ENCODE peak calls at places on chromosomes 2 and 18, in six cellular contexts. C is mammary epithelial cell, Z is foreskin fibroblast, F is lower lobe of right lung, O is HL-60, X is kidney epithelial cell. I is an unnamed sample.

GRCh38 chr2:56248965-56249742 is 65.4 kb downstream of the CCDC85A start:
- DNase-seq in Z (no peak), C (no peak), O (no peak), X (no peak), F (no peak), I (no peak)

GRCh38 chr2:15159751-15160177 is 401.4 kb downstream of the NBAS start:
- DNase-seq in O (peak; percentile 45), F (no peak), X (no peak), C (peak; percentile 47), Z (peak; percentile 48), I (peak; percentile 23)

GRCh38 chr18:10571537-10571936 is 45.7 kb downstream of the NAPG start:
- DNase-seq in O (no peak), Z (no peak), C (no peak), F (no peak), X (no peak), I (no peak)

GRCh38 chr18:44107187-44107586 is 573.5 kb upstream of the SETBP1 start:
- DNase-seq in O (no peak), F (no peak), X (peak; percentile 9), Z (peak; percentile 24), C (peak; percentile 48), I (no peak)

GRCh38 chr2:55604027-55604565 is 13.3 kb downstream of the PPP4R3B start:
- DNase-seq in O (no peak), F (no peak), C (no peak), Z (no peak), X (no peak), I (no peak)

GRCh38 chr2:30694286-30695055 is 112.8 kb downstream of the CAPN13 start:
- DNase-seq in Z (no peak), X (no peak), C (no peak), F (no peak), O (no peak), I (no peak)

GRCh38 chr2:172215936-172216335 is 113.2 kb upstream of the DLX2 start:
- DNase-seq in C (no peak), X (no peak), F (no peak), O (peak; percentile 15), Z (no peak), I (no peak)

GRCh38 chr2:70420005-70420580 is 118.2 kb upstream of the FAM136A start:
- DNase-seq in O (no peak), C (no peak), X (no peak), F (no peak), Z (no peak), I (no peak)

GRCh38 chr18:22318745-22319407 is 98.8 kb downstream of the CTAGE1 start:
- DNase-seq in C (no peak), X (no peak), O (peak; percentile 60), F (no peak), Z (no peak), I (no peak)

GRCh38 chr2:226733189-226733858 is 66.3 kb downstream of the IRS1 start:
- DNase-seq in Z (no peak), C (no peak), X (no peak), F (no peak), O (no peak), I (no peak)

DNA sequence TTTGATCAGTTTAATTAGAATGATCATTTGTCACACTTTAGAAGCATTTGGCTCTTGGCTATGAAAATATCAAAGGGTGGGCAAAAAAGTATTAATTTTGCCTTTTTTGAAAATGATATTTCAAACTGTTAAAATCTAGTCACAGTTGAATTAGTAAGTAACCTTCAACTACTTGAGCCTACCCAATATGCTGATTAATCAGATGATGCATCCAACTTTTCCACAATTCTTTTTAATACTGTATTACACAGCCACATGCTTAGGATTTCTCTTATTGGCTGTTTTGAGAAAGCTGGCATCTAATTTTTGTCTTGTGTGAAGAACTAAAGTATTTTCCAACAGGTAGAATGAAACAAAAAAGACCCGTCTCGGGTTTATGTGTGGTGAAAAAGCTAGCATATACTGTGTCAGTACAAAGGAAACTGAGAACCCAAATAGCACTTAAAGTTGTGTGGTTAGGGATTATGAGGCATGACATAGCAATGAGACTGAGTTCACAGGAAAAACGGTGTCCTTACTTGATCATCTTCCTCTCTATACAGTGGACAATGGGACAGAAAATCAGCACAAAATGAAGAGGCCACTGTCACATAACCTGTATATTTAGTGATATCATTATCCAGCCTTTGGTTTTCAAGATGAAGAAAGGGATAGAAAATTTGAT is 11.7 kb downstream of the OSBPL6 start:
- DNase-seq in F (no peak), X (peak; percentile 50), O (no peak), Z (peak; percentile 47), C (peak; percentile 64), I (no peak)
- H3K4me3 ChIP-seq in F (no peak overlapping the region), X (no peak overlapping the region), O (no peak overlapping the region), Z (no peak overlapping the region), C (no peak overlapping the region), I (no peak overlapping the region)

DNA sequence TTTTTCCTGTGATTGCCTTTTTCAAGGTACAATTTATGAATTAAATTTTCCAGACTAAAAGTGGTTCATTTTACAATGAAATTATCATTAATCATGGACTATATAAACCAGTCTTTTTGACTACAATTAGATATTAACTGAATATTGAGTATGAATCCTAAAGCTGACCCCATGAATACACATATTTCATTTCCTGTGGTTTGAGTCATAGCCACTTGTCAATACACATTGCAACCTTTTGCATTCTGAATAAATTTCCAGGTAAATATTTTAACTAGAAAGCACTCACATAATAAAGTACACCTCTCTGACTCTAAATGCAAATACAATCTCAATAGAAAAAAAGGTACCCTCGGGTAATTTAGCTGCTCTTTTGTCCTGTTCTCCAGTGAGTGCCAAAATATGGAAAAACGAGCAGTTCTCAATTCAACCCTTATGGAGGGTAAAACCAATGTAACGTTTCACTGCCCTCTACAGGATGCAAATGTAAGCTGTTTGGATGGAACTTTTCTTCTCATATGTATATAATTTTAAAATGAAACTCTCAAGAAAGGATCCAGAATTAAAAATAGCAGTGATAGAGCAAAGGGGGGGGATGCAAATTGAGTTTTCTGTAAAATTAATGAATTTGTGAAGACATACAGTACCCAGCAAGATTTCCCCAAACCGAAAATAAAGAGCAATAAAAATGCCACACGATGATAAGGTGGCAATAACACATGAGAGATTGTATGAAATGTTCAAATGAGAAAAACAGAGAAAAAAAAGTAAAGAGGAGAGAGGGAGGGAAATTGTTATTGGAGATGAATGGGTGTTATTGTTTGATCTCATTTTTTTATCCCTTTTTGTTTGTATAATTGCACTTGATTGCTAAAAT is 1795.7 kb upstream of the PIK3C3 start:
- DNase-seq in C (peak; percentile 34), F (no peak), X (no peak), O (peak; percentile 2), Z (peak; percentile 24), I (no peak)
- TF ChIP-seq CTCF in C (peak; percentile 75), F (peak; percentile 31), X (peak; percentile 71), O (peak; percentile 39), Z (peak; percentile 63), I (peak; percentile 74)

DNA sequence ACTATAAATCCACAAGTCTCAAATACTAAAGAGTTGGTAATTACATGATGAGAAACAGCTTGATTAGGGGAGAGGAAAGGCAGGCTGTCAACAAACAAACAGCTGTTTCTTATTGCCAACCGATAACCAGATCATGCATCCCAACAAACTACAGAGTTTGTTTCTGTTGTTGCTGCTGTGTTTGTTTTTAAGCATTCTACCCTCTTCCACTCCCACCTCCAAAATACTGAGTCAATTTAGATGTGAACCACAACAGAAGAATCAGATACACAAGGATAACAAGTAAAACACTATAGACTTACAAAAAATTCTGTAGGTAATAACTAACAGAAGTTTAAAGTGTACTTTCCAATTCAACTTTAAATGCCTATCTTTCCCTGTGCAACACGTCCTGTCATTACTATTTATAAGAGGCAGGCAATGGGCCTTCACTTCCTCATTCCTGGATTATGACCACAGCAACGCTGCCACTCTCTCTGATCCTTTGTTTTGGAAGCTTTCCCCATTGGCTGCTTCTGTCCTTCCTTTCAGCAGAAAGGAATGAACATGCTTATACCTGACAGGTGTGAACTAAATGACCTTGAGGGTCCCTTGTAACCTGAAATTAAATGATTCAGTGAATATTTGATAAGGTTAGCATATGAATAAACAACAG is 152.0 kb downstream of the SRBD1 start:
- DNase-seq in C (peak; percentile 60), Z (peak; percentile 46), F (no peak), O (peak; percentile 43), X (peak; percentile 54), I (peak; percentile 13)
- H3K4me3 ChIP-seq in C (no peak overlapping the region), Z (no peak overlapping the region), F (no peak overlapping the region), O (no peak overlapping the region), X (no peak overlapping the region), I (no peak overlapping the region)

GRCh38 chr2:39120521-39120770 is 405 bp downstream of the SOS1 start:
- DNase-seq in F (no peak), C (no peak), O (no peak), X (no peak), Z (no peak), I (no peak)
- TF ChIP-seq CTCF in F (no peak), C (no peak), O (no peak), X (no peak), Z (no peak), I (no peak)

DNA sequence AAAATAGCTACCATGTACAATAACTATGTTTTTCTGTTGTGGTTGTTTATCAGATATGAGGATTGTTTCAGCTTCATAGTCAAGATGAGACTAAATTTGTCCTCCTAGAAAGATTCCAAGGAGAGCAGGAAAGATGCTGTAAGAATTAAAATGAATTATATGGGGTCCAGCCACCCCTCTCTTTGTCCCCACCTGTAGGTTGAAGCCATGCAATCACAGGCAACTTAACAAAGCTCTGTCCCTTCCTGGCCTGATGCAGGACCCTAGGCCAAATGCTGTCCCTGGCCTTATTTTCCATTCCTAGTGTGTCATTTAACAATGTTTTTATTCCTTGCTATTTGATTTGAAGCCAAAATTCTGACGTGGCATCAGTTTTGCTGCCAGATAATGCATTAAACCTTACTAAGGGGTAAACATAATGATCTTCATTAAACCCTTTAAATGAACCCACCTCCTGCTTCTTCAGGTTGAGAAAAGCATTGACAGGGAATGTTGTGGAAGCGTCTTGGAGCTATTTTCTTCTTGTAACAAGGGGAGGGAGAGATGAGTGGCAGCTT is 240.9 kb upstream of the ZNF521 start:
- DNase-seq in O (no peak), C (no peak), X (no peak), Z (no peak), F (no peak), I (no peak)
- H3K4me3 ChIP-seq in O (no peak overlapping the region), C (no peak overlapping the region), X (no peak overlapping the region), Z (no peak overlapping the region), F (no peak overlapping the region), I (no peak overlapping the region)

GRCh38 chr2:240887631-240888030 is 8.3 kb downstream of the MAB21L4 start:
- DNase-seq in X (no peak), C (no peak), F (no peak), O (no peak), Z (no peak), I (no peak)

GRCh38 chr2:240889601-240890560 is 6.1 kb downstream of the MAB21L4 start:
- DNase-seq in X (no peak), F (peak; percentile 43), Z (no peak), O (no peak), C (no peak), I (no peak)

GRCh38 chr2:240888890-240889573 is 6.9 kb downstream of the MAB21L4 start:
- DNase-seq in X (no peak), F (peak; percentile 30), C (no peak), O (no peak), Z (no peak), I (no peak)

GRCh38 chr2:240886678-240887574 is 9.0 kb downstream of the MAB21L4 start:
- DNase-seq in C (no peak), X (no peak), O (no peak), Z (no peak), F (peak; percentile 42), I (no peak)

GRCh38 chr2:240888130-240888889 is 7.6 kb downstream of the MAB21L4 start:
- DNase-seq in C (no peak), Z (no peak), F (peak; percentile 37), X (no peak), O (no peak), I (no peak)
- TF ChIP-seq CTCF in C (no peak), Z (no peak), F (no peak), X (no peak), O (no peak), I (no peak)

I was measured in AG04450.